ENCODE peak calls at places on chromosomes 7 and 10, in eight cellular contexts. One of them, this sample, is unnamed.

GRCh38 chr10:86711957-86712708 is 43.8 kb downstream of the LDB3 start:
- DNase-seq in NB4: peak
- DNase-seq in T-helper 2 cell: peak
- DNase-seq in foreskin melanocyte: peak
- DNase-seq in activated T-cell treated with anti-CD3 and anti-CD28 coated beads for 24 hours: no peak
- DNase-seq in GM03348: peak
- DNase-seq in astrocyte of the spinal cord: peak
- DNase-seq in K562: peak
- DNase-seq in this sample: peak

GRCh38 chr10:131815366-131816156 is 85.2 kb upstream of the PPP2R2D start:
- DNase-seq in NB4: no peak
- DNase-seq in T-helper 2 cell: no peak
- DNase-seq in foreskin melanocyte: no peak
- DNase-seq in activated T-cell treated with anti-CD3 and anti-CD28 coated beads for 24 hours: no peak
- DNase-seq in GM03348: no peak
- DNase-seq in astrocyte of the spinal cord: no peak
- DNase-seq in K562: no peak
- DNase-seq in this sample: no peak

GRCh38 chr7:100933735-100934134 is 15.6 kb upstream of the MUC3A start:
- DNase-seq in NB4: no peak
- DNase-seq in T-helper 2 cell: no peak
- DNase-seq in foreskin melanocyte: no peak
- DNase-seq in activated T-cell treated with anti-CD3 and anti-CD28 coated beads for 24 hours: no peak
- DNase-seq in GM03348: no peak
- DNase-seq in astrocyte of the spinal cord: no peak
- DNase-seq in K562: peak
- DNase-seq in this sample: peak

GRCh38 chr7:25196132-25196896 is 32.0 kb downstream of the NPVF start:
- DNase-seq in NB4: no peak
- DNase-seq in T-helper 2 cell: no peak
- DNase-seq in foreskin melanocyte: peak
- DNase-seq in activated T-cell treated with anti-CD3 and anti-CD28 coated beads for 24 hours: no peak
- DNase-seq in GM03348: no peak
- DNase-seq in astrocyte of the spinal cord: no peak
- DNase-seq in K562: no peak
- DNase-seq in this sample: no peak

GRCh38 chr7:132972745-132973144 is 109.1 kb downstream of the CHCHD3 start:
- DNase-seq in NB4: no peak
- DNase-seq in T-helper 2 cell: no peak
- DNase-seq in foreskin melanocyte: no peak
- DNase-seq in activated T-cell treated with anti-CD3 and anti-CD28 coated beads for 24 hours: no peak
- DNase-seq in GM03348: no peak
- DNase-seq in astrocyte of the spinal cord: no peak
- DNase-seq in K562: no peak
- DNase-seq in this sample: no peak

GRCh38 chr10:121413951-121414350 is 184.3 kb downstream of the FGFR2 start:
- DNase-seq in NB4: no peak
- DNase-seq in T-helper 2 cell: no peak
- DNase-seq in foreskin melanocyte: no peak
- DNase-seq in activated T-cell treated with anti-CD3 and anti-CD28 coated beads for 24 hours: no peak
- DNase-seq in GM03348: no peak
- DNase-seq in astrocyte of the spinal cord: no peak
- DNase-seq in K562: no peak
- DNase-seq in this sample: no peak

GRCh38 chr7:35007768-35008167 is 29.5 kb downstream of the DPY19L1 start:
- DNase-seq in NB4: no peak
- DNase-seq in T-helper 2 cell: no peak
- DNase-seq in foreskin melanocyte: no peak
- DNase-seq in activated T-cell treated with anti-CD3 and anti-CD28 coated beads for 24 hours: no peak
- DNase-seq in GM03348: no peak
- DNase-seq in astrocyte of the spinal cord: no peak
- DNase-seq in K562: no peak
- DNase-seq in this sample: no peak

GRCh38 chr7:54292171-54292925 is 249.8 kb upstream of the VSTM2A start:
- DNase-seq in NB4: no peak
- DNase-seq in T-helper 2 cell: no peak
- DNase-seq in foreskin melanocyte: no peak
- DNase-seq in activated T-cell treated with anti-CD3 and anti-CD28 coated beads for 24 hours: no peak
- DNase-seq in GM03348: no peak
- DNase-seq in astrocyte of the spinal cord: no peak
- DNase-seq in K562: no peak
- DNase-seq in this sample: no peak

This sample was measured in Karpas-422.